ENCODE peak calls at places on chromosomes 12 and 14, in ten cellular contexts. W is nephron progenitor cell, H is glutamatergic neuron, K is lower leg skin, N is brain microvascular endothelial cell, M is HFF-Myc, T is mammary epithelial cell, S is AG09309, P is transverse colon, Y is heart right ventricle. D is an unnamed sample.

GRCh38 chr12:6899837-6900519 is 4.6 kb upstream of the LRRC23 start:
- DNase-seq in Y (peak), T (no peak), P (peak), W (no peak), N (no peak), M (no peak), S (no peak), K (peak), H (no peak), D (peak)

GRCh38 chr14:89349196-89350008 is 67.6 kb downstream of the FOXN3 start:
- DNase-seq in S (no peak), K (no peak), H (peak), W (peak), P (peak), T (no peak), Y (no peak), N (no peak), M (no peak), D (no peak)

GRCh38 chr12:130952545-130952954 is 1.2 kb upstream of the ADGRD1 start:
- DNase-seq in M (no peak), S (no peak), H (no peak), N (no peak), T (no peak), W (no peak), P (no peak), K (no peak), Y (no peak), D (no peak)

GRCh38 chr12:96882862-96883261 is 24.2 kb upstream of the NEDD1 start:
- DNase-seq in N (peak), S (no peak), H (no peak), W (no peak), M (no peak), K (no peak), Y (no peak), T (peak), P (no peak), D (no peak)

GRCh38 chr14:102116361-102117180 is 23.1 kb upstream of the WDR20 start:
- DNase-seq in K (no peak), M (no peak), T (no peak), H (no peak), P (no peak), S (no peak), W (no peak), N (no peak), Y (no peak), D (no peak)

GRCh38 chr12:71648537-71648936 is 15.1 kb downstream of the ZFC3H1 start:
- DNase-seq in H (no peak), S (no peak), K (no peak), P (no peak), N (no peak), T (no peak), W (no peak), M (no peak), Y (no peak), D (no peak)

GRCh38 chr14:77241955-77242354 is 29.1 kb downstream of the NGB start:
- DNase-seq in Y (no peak), H (no peak), M (no peak), W (no peak), T (no peak), K (no peak), N (no peak), S (no peak), P (no peak), D (no peak)

GRCh38 chr14:95535226-95536021 is 574 bp downstream of the GLRX5 start:
- DNase-seq in T (no peak), H (peak), S (no peak), P (no peak), W (no peak), N (no peak), K (no peak), Y (no peak), M (no peak), D (no peak)

GRCh38 chr12:59646636-59647035 is 50.8 kb downstream of the SLC16A7 start:
- DNase-seq in H (no peak), P (no peak), Y (no peak), K (no peak), W (no peak), T (peak), N (no peak), S (no peak), M (no peak), D (no peak)

GRCh38 chr12:89636054-89636775 is 72.4 kb downstream of the ATP2B1 start:
- DNase-seq in K (no peak), N (no peak), Y (no peak), T (peak), M (no peak), W (no peak), P (no peak), S (no peak), H (no peak), D (no peak)

GRCh38 chr14:25042362-25043299 is 7.3 kb downstream of the STXBP6 start:
- DNase-seq in H (no peak), Y (peak), P (peak), S (peak), K (no peak), W (no peak), M (no peak), T (no peak), N (peak), D (no peak)
- TF ChIP-seq CTCF in H (no peak), Y (peak), P (peak), S (peak), K (no peak), W (peak), M (peak), T (no peak), N (peak), D (peak)

GRCh38 chr12:50086148-50086547 is 1.0 kb downstream of the SMARCD1 start:
- DNase-seq in T (peak), H (no peak), P (no peak), K (no peak), Y (no peak), W (no peak), N (no peak), S (no peak), M (no peak), D (no peak)

GRCh38 chr12:50083301-50083700 is 1.8 kb upstream of the SMARCD1 start:
- DNase-seq in N (no peak), W (no peak), T (no peak), M (no peak), H (no peak), P (no peak), Y (no peak), K (no peak), S (no peak), D (no peak)

GRCh38 chr12:50085615-50085928 is 430 bp downstream of the SMARCD1 start:
- DNase-seq in W (no peak), Y (no peak), T (peak), P (no peak), S (no peak), K (no peak), H (no peak), N (no peak), M (no peak), D (no peak)

GRCh38 chr12:50087159-50087558 is 2.0 kb downstream of the SMARCD1 start:
- DNase-seq in M (no peak), T (no peak), S (no peak), N (no peak), P (no peak), Y (no peak), H (no peak), K (no peak), W (no peak), D (no peak)

DNA sequence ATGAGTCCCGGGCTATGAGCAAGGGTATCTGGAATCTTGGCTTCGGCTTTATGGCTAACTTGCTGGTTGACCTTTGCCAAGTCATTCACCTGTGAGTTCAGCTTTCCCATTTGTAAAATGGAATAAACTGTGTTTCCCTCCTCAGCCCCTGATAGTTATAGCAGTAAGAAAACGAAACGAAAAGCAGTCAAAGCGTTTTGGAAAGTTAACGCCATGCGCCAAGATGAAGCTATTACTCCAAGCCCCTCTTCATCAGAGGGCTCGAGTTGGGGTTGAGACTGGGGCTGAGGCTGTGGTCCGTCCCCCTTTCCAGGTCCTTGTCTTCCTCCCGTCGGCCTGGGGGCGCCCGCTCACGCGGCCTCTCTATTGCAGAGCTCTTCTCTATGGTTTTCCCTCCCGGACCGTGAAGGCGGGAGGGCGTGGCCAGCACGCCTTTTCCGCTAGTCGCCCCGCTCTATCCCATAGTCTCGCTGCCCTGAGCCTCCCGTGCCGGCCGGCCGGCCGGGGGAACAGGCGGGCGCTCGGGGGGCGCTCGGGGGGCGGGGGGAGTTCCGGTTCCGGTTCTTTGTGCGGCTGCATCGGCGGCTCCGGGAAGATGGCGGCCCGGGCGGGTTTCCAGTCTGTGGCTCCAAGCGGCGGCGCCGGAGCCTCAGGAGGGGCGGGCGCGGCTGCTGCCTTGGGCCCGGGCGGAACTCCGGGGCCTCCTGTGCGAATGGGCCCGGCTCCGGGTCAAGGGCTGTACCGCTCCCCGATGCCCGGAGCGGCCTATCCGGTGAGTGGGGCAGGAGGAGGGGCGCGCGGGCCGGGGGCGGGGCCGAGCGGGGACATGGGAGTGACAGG is at the start of gene SMARCD1:
- DNase-seq in W (peak), Y (peak), N (peak), H (peak), T (peak), P (peak), S (peak), K (peak), M (peak), D (peak)
- TF ChIP-seq CTCF in W (peak), Y (peak), N (peak), H (no peak), T (peak), P (peak), S (peak), K (no peak), M (peak), D (peak)

DNA sequence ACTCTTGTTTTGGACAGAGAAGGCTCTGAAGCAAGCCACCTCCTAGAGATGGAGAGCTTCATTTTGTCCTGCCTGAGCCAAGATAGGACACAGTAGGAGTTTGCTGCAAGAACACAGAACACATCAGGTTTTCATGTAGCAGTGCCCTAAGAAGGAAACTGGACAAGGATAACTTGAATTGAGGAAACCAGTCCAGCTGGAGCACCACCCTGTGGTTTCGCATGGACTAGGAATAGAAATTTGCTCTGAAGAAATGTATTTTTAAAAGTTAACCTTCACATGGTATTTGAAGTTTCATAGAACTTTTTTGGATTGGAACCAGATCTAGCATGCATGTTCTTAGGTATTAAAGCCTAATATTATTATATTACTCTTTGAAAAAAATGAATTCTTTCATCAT is 68.8 kb downstream of the RERG start:
- DNase-seq in H (no peak), N (no peak), M (no peak), S (no peak), K (no peak), W (no peak), T (no peak), P (no peak), Y (no peak), D (peak)
- TF ChIP-seq CTCF in H (no peak), N (peak), M (peak), S (peak), K (no peak), W (no peak), T (peak), P (no peak), Y (no peak), D (peak)

GRCh38 chr14:56561586-56561985 is 18.0 kb upstream of the TMEM260 start:
- DNase-seq in M (peak), W (no peak), S (peak), P (no peak), N (no peak), H (no peak), T (no peak), Y (no peak), K (no peak), D (no peak)

GRCh38 chr14:56552615-56553014 is 27.0 kb upstream of the TMEM260 start:
- DNase-seq in S (no peak), W (no peak), H (no peak), Y (no peak), K (no peak), M (no peak), P (no peak), N (no peak), T (no peak), D (no peak)

GRCh38 chr14:56554301-56554700 is 25.3 kb upstream of the TMEM260 start:
- DNase-seq in N (no peak), W (no peak), M (no peak), P (no peak), H (no peak), Y (no peak), T (no peak), K (no peak), S (no peak), D (no peak)

DNA sequence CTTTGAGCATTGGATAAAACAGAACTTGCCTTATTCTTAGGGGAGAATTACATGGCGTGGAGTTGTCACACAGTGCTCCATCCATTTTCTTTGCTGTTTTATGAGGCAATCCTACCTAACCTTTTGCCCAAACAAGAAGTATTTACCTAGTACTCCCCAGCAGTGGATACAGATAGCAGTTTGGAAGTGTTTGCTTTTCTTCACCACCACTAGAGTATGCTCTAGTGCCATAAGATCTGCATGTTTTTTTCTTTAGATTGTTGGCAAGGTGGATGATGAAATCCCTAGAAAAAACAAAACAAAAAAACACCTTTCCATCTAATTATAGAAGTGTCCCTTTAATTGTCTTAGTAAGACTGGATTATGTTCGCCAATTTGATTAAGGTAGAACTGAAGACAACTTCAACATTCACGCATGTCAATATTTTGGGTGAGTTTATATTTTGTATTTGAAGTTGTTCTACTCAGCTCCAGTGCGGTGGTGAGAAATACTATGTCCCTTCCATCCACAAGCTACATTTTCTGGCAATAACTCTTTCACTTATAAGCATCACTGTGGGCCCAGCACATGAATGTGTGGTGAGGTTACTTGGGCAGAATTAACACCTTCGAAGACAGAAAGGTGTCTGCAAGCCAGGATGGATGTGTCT is 23.6 kb upstream of the TMEM260 start:
- DNase-seq in K (no peak), M (no peak), H (no peak), S (no peak), W (no peak), N (no peak), P (no peak), T (peak), Y (no peak), D (no peak)
- TF ChIP-seq CTCF in K (no peak), M (peak), H (peak), S (peak), W (peak), N (peak), P (peak), T (peak), Y (no peak), D (no peak)

GRCh38 chr14:45128963-45129629 is 5.2 kb downstream of the FKBP3 start:
- DNase-seq in S (no peak), M (no peak), W (no peak), H (no peak), K (no peak), T (no peak), Y (no peak), N (no peak), P (no peak), D (no peak)

GRCh38 chr14:45133683-45134050 is 614 bp downstream of the FKBP3 start:
- DNase-seq in K (no peak), N (no peak), T (no peak), M (no peak), W (no peak), S (no peak), P (no peak), Y (no peak), H (no peak), D (no peak)

GRCh38 chr14:45135181-45135580 is 549 bp upstream of the FANCM start:
- DNase-seq in Y (peak), M (no peak), T (no peak), H (no peak), S (no peak), N (peak), P (no peak), W (no peak), K (no peak), D (no peak)

GRCh38 chr14:45135659-45136314 is at the start of gene FANCM:
- DNase-seq in W (peak), K (peak), T (peak), Y (peak), H (peak), M (peak), N (peak), S (peak), P (peak), D (peak)

DNA sequence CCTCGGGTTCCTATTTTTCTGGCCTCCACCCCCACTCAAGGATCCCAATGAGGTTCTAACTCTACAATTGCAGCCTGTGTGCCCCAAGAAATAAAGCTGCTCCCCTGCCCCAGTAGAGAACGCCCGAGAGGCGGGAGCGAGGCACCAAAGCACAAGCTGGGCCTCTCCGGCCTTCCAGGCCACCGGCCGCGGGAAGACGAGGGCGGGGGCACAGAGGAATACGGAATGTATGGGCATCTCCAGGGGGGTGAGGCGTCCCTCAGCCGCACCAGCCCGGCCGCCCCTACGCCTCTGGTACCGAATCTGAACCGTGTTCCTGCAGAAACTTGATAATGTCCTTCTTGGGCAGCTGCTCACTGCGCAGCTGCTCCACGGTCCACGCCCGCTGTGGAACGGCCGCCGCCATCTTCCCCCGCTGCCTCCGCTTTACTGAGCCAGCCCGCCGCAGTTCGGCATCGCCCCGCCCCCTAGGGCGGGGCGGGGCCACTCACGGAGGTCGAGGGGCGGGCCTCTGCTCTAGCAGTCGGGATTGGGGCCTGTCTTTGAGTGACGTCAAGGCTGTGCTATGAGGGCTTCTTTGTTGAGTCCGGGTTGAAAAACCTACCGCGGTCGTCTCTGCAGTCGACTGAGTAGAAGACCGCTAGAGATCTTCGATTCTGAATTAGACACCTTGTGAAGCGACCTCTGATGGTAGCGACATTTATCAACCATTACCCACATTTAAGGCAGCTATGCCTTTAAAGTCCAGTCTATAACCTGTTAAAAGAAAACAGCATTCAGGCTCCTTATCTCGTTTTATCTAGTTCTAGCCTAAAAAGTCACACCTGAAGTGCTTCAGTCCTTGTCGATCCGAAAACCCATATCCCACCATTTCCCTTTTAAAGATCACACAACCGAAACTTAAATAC is at the start of gene FKBP3:
- DNase-seq in K (peak), N (peak), Y (peak), W (peak), H (peak), S (peak), P (peak), T (peak), M (peak), D (peak)
- TF ChIP-seq CTCF in K (no peak), N (peak), Y (no peak), W (no peak), H (no peak), S (peak), P (no peak), T (peak), M (no peak), D (no peak)

GRCh38 chr12:66717049-66717448 is 38.2 kb upstream of the GRIP1 start:
- DNase-seq in H (no peak), N (no peak), M (no peak), K (no peak), Y (no peak), T (no peak), P (no peak), W (no peak), S (no peak), D (no peak)
- TF ChIP-seq CTCF in H (no peak), N (no peak), M (no peak), K (no peak), Y (no peak), T (peak), P (no peak), W (no peak), S (no peak), D (no peak)